ENCODE peak calls at places on chromosome 20, in five cellular contexts. One of them, this sample, is unnamed.

GRCh38 chr20:57996465-57996864 is 232.0 kb downstream of the ANKRD60 start:
- DNase-seq in heart right ventricle: no peak
- DNase-seq in breast epithelium: no peak
- DNase-seq in stomach: no peak
- DNase-seq in body of pancreas: no peak
- DNase-seq in this sample: no peak

GRCh38 chr20:36645998-36646397 is at the start of gene SLA2:
- DNase-seq in heart right ventricle: no peak
- DNase-seq in breast epithelium: no peak
- DNase-seq in body of pancreas: no peak
- DNase-seq in stomach: peak
- DNase-seq in this sample: no peak

GRCh38 chr20:2151805-2152727 is 50.4 kb downstream of the STK35 start:
- DNase-seq in breast epithelium: no peak
- DNase-seq in heart right ventricle: no peak
- DNase-seq in body of pancreas: no peak
- DNase-seq in stomach: peak
- DNase-seq in this sample: peak

GRCh38 chr20:63705232-63706026 is 2.3 kb downstream of the ARFRP1 start:
- DNase-seq in heart right ventricle: no peak
- DNase-seq in body of pancreas: no peak
- DNase-seq in breast epithelium: no peak
- DNase-seq in stomach: no peak
- DNase-seq in this sample: no peak

GRCh38 chr20:54869765-54870164 is 394.4 kb downstream of the DOK5 start:
- DNase-seq in breast epithelium: no peak
- DNase-seq in stomach: no peak
- DNase-seq in body of pancreas: no peak
- DNase-seq in heart right ventricle: no peak
- DNase-seq in this sample: no peak

GRCh38 chr20:40997116-40997515 is 31.5 kb upstream of the TOP1 start:
- DNase-seq in breast epithelium: no peak
- DNase-seq in heart right ventricle: no peak
- DNase-seq in body of pancreas: no peak
- DNase-seq in stomach: no peak
- DNase-seq in this sample: no peak

GRCh38 chr20:13397300-13397724 is 176.2 kb downstream of the ISM1 start:
- DNase-seq in stomach: no peak
- DNase-seq in heart right ventricle: no peak
- DNase-seq in body of pancreas: no peak
- DNase-seq in breast epithelium: no peak
- DNase-seq in this sample: no peak

GRCh38 chr20:63653041-63653973 is at the start of gene STMN3:
- DNase-seq in heart right ventricle: peak
- DNase-seq in breast epithelium: peak
- DNase-seq in stomach: peak
- DNase-seq in body of pancreas: peak
- DNase-seq in this sample: peak

GRCh38 chr20:51427625-51428291 is 114.8 kb downstream of the NFATC2 start:
- DNase-seq in breast epithelium: no peak
- DNase-seq in body of pancreas: no peak
- DNase-seq in stomach: no peak
- DNase-seq in heart right ventricle: no peak
- DNase-seq in this sample: no peak
- H3K27ac ChIP-seq in breast epithelium: no peak
- H3K27ac ChIP-seq in body of pancreas: no peak
- H3K27ac ChIP-seq in stomach: peak
- H3K27ac ChIP-seq in heart right ventricle: peak
- H3K27ac ChIP-seq in this sample: no peak

GRCh38 chr20:23224806-23225205 is 125.8 kb upstream of the NXT1 start:
- DNase-seq in body of pancreas: no peak
- DNase-seq in stomach: no peak
- DNase-seq in heart right ventricle: no peak
- DNase-seq in breast epithelium: no peak
- DNase-seq in this sample: no peak
- TF ChIP-seq CTCF in body of pancreas: no peak
- TF ChIP-seq CTCF in stomach: no peak
- TF ChIP-seq CTCF in heart right ventricle: no peak
- TF ChIP-seq CTCF in breast epithelium: no peak
- TF ChIP-seq CTCF in this sample: no peak

GRCh38 chr20:8133816-8134451 is 1.9 kb downstream of the PLCB1 start:
- DNase-seq in heart right ventricle: no peak
- DNase-seq in breast epithelium: no peak
- DNase-seq in body of pancreas: no peak
- DNase-seq in stomach: no peak
- DNase-seq in this sample: no peak
- H3K27ac ChIP-seq in heart right ventricle: peak
- H3K27ac ChIP-seq in breast epithelium: peak
- H3K27ac ChIP-seq in body of pancreas: no peak
- H3K27ac ChIP-seq in stomach: peak
- H3K27ac ChIP-seq in this sample: no peak

DNA sequence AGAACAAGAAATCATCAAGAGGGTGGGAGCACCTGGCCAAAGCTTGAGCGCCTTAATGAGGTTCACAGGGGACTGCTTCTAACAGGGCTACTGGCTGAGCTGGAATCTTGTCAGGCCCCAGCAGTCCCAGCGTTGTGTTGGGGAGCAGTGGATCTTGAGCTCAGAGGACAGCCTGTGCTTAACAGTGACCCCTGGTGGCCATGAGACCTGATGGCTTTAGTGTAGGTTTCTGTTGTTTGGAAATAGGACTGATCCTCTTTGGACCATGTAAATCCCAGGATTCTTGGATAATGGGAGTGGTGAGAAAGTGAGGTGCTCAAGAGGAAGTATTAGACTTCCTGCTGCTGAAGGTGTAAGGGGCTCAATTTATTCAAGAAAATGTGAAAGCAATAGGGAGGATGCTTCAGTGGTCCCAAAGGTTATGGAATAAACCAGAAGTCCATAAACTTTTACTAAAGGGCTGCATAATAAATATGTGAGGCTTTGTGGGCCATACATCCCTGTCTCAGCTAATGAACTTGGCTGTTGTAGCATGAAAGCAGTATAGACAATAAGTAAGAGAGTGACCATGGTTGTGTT is 216.2 kb downstream of the NFATC2 start:
- DNase-seq in breast epithelium: no peak
- DNase-seq in body of pancreas: peak
- DNase-seq in heart right ventricle: no peak
- DNase-seq in stomach: peak
- DNase-seq in this sample: no peak
- TF ChIP-seq CTCF in breast epithelium: peak
- TF ChIP-seq CTCF in body of pancreas: peak
- TF ChIP-seq CTCF in heart right ventricle: peak
- TF ChIP-seq CTCF in stomach: peak
- TF ChIP-seq CTCF in this sample: no peak

DNA sequence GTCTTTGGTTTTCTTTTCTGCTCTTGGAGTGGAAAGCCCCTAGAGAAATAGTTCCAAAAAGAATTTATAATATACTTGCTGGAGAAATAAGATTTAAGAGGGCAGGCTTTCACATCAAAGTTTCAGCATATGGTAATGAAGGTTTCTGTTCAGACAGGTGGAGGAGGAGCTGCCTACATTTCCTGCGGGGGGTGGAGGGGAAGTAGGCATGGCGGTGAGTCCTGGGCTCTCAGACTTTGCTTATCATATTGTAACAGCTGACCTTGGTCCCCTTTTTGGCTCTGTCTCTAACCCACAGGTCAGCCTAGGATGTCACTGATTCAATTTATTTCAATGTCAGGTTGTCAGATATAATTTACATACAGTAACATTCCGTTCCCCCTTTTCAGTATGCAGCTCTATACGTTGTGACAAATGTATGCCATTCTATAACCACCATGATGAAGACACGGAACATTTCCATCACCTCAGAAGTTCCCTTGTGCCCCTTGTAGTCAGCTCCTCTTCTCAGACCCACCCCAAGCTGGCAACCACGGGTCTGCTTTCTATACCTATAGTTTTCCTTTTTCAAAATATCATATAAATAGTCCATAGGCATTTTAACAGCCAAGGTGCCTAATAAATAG is 77.6 kb upstream of the GGTLC1 start:
- DNase-seq in stomach: no peak
- DNase-seq in breast epithelium: no peak
- DNase-seq in body of pancreas: no peak
- DNase-seq in heart right ventricle: no peak
- DNase-seq in this sample: no peak
- H3K27ac ChIP-seq in stomach: no peak
- H3K27ac ChIP-seq in breast epithelium: no peak
- H3K27ac ChIP-seq in body of pancreas: no peak
- H3K27ac ChIP-seq in heart right ventricle: no peak
- H3K27ac ChIP-seq in this sample: no peak

DNA sequence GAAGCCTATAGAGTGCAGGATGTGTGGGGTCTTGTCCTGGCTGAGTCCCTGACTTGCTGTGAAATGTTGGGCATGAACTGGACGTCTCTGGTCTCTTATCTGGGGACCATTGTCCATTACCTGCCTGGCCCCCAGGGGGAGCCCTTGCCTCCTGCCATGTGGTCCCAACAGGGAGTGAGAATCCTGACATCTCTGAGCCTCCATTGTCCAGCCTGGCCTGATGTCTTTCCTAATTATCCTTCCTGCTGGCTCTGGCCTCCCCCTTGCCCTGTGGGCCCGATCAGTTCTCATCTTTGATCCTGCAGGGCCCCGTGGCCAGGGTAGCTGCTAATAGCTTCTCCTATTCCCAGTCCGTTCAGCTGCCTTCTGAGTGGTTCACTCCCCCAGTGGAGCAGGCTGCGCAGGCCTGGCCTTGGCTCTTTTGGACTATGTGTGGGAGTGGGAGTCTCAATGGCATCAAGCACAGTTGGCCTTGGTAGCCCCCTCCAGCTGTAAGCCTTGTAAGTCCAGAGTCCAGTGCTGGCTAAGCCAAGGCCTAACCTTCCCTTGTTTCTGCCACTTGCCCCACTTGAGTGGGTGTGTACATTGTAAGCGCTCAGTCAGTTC is 77.9 kb upstream of the RALY start:
- DNase-seq in body of pancreas: peak
- DNase-seq in heart right ventricle: no peak
- DNase-seq in stomach: peak
- DNase-seq in breast epithelium: no peak
- DNase-seq in this sample: no peak
- TF ChIP-seq CTCF in body of pancreas: peak
- TF ChIP-seq CTCF in heart right ventricle: peak
- TF ChIP-seq CTCF in stomach: peak
- TF ChIP-seq CTCF in breast epithelium: no peak
- TF ChIP-seq CTCF in this sample: peak

DNA sequence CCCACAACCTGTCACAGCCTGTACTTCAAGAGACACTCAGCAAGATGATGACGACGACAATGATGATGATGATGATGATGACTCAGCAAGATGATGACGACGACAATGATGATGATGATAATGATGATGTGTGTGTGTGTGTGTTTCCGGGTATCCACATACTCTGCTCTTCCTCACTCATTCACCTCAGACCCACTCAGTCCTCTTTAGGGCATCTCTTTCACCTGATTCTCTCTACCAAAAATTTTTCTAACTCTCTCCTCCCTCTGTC is 1.2 kb upstream of the EIF6 start:
- DNase-seq in body of pancreas: no peak
- DNase-seq in breast epithelium: no peak
- DNase-seq in heart right ventricle: no peak
- DNase-seq in stomach: no peak
- DNase-seq in this sample: no peak
- H3K27ac ChIP-seq in body of pancreas: no peak
- H3K27ac ChIP-seq in breast epithelium: no peak
- H3K27ac ChIP-seq in heart right ventricle: no peak
- H3K27ac ChIP-seq in stomach: no peak
- H3K27ac ChIP-seq in this sample: no peak

This sample was measured in lung.